ENCODE peak calls at places on chromosome 4, in five cellular contexts. E is DND-41; K is colonic mucosa; T is cardiac muscle cell; C is CD8-positive, alpha-beta memory T cell. M is an unnamed sample.

GRCh38 chr4:89306486-89307184 is 965 bp downstream of the GPRIN3 start:
- DNase-seq in E (no peak), K (peak; percentile 62), T (no peak), C (no peak), M (no peak)

GRCh38 chr4:78155616-78156105 is 98.5 kb downstream of the FRAS1 start:
- DNase-seq in E (no peak), K (no peak), T (peak; percentile 57), C (no peak), M (no peak)

GRCh38 chr4:143184503-143185252 is at the start of gene USP38:
- DNase-seq in E (peak; percentile 94), K (peak; percentile 95), T (peak; percentile 93), C (peak; percentile 84), M (peak; percentile 95)

GRCh38 chr4:26048962-26049361 is 134.9 kb downstream of the SMIM20 start:
- DNase-seq in E (no peak), K (no peak), T (peak; percentile 64), C (no peak), M (no peak)

GRCh38 chr4:156195914-156196313 is 242.2 kb upstream of the CTSO start:
- DNase-seq in E (no peak), K (no peak), T (no peak), C (no peak), M (no peak)

GRCh38 chr4:57037982-57038604 is 59.4 kb downstream of the POLR2B start:
- DNase-seq in E (peak; percentile 19), K (peak; percentile 69), T (peak; percentile 70), C (no peak), M (peak; percentile 75)

GRCh38 chr4:16034010-16034829 is 49.6 kb downstream of the PROM1 start:
- DNase-seq in E (no peak), K (no peak), T (peak; percentile 14), C (no peak), M (no peak)

GRCh38 chr4:56465599-56466295 is 1.7 kb upstream of the SRP72 start:
- DNase-seq in E (no peak), K (no peak), T (peak; percentile 39), C (no peak), M (peak; percentile 51)

GRCh38 chr4:47852121-47852520 is 14.3 kb upstream of the CORIN start:
- DNase-seq in E (no peak), K (no peak), T (peak; percentile 85), C (no peak), M (peak; percentile 46)

GRCh38 chr4:110624904-110625494 is 2.1 kb upstream of the PITX2 start:
- DNase-seq in E (no peak), K (no peak), T (no peak), C (no peak), M (no peak)

GRCh38 chr4:110165382-110166285 is 32.8 kb downstream of the ELOVL6 start:
- DNase-seq in E (peak; percentile 85), K (peak; percentile 48), T (peak; percentile 42), C (peak; percentile 14), M (peak; percentile 43)

GRCh38 chr4:123876122-123876521 is 479.5 kb downstream of the SPRY1 start:
- DNase-seq in E (no peak), K (no peak), T (no peak), C (no peak), M (no peak)

GRCh38 chr4:2256781-2257191 is 5.1 kb downstream of the MXD4 start:
- DNase-seq in E (peak; percentile 3), K (peak; percentile 18), T (peak; percentile 40), C (peak; percentile 0), M (no peak)

GRCh38 chr4:150723727-150724411 is 141.9 kb downstream of the MAB21L2 start:
- DNase-seq in E (no peak), K (no peak), T (no peak), C (no peak), M (no peak)

GRCh38 chr4:130849985-130850632 is 1754.2 kb downstream of the C4orf33 start:
- DNase-seq in E (no peak), K (no peak), T (peak; percentile 30), C (no peak), M (no peak)

GRCh38 chr4:3765271-3766206 is 646 bp upstream of the ADRA2C start:
- DNase-seq in E (no peak), K (peak; percentile 26), T (peak; percentile 61), C (no peak), M (no peak)

GRCh38 chr4:108700358-108700757 is 50.0 kb downstream of the OSTC start:
- DNase-seq in E (no peak), K (no peak), T (peak; percentile 79), C (no peak), M (no peak)

GRCh38 chr4:86496094-86497060 is 97.7 kb upstream of the PTPN13 start:
- DNase-seq in E (peak; percentile 52), K (peak; percentile 32), T (peak; percentile 71), C (no peak), M (peak; percentile 79)

GRCh38 chr4:101367201-101367600 is 19.9 kb upstream of the PPP3CA start:
- DNase-seq in E (no peak), K (no peak), T (peak; percentile 89), C (no peak), M (no peak)
- H3K27ac ChIP-seq in E (no peak overlapping the region), K (no peak overlapping the region), T (no peak overlapping the region), C (no peak overlapping the region), M (no peak overlapping the region)

DNA sequence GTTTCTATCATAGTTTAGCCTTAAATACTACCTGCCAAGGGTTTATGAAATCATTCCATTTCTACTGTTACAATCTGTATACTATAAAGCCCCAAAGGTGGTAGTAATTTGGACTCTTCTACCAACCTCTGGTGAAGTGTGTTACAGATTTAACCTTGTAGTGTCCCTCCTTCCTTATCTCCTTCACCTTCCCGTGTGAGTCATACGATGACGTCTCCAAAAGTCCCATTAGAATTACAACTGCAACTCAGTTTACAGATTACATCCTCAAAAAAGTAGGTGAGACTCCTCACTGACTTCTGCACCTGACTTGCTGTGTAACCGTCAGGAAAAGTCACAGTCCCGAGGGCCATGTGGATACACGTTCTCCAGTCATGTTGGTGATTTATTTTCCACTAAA is 219.0 kb downstream of the DCTD start:
- DNase-seq in E (no peak), K (no peak), T (no peak), C (no peak), M (no peak)
- H3K27ac ChIP-seq in E (no peak overlapping the region), K (no peak overlapping the region), T (no peak overlapping the region), C (no peak overlapping the region), M (no peak overlapping the region)

GRCh38 chr4:84966382-84967291 is at the start of gene WDFY3:
- DNase-seq in E (no peak), K (peak; percentile 86), T (peak; percentile 95), C (no peak), M (no peak)
- H3K27ac ChIP-seq in E (no peak within 1 kb of the TSS), K (peak within 1 kb of the TSS; percentile 74), T (peak within 1 kb of the TSS; percentile 94), C (no peak within 1 kb of the TSS), M (no peak within 1 kb of the TSS)

GRCh38 chr4:139455187-139455586 is 1.3 kb downstream of the RAB33B start:
- DNase-seq in E (no peak), K (peak; percentile 33), T (no peak), C (no peak), M (peak; percentile 55)
- H3K27ac ChIP-seq in E (no peak overlapping the region), K (peak overlapping the region; percentile 99), T (no peak overlapping the region), C (no peak overlapping the region), M (peak overlapping the region; percentile 88)

DNA sequence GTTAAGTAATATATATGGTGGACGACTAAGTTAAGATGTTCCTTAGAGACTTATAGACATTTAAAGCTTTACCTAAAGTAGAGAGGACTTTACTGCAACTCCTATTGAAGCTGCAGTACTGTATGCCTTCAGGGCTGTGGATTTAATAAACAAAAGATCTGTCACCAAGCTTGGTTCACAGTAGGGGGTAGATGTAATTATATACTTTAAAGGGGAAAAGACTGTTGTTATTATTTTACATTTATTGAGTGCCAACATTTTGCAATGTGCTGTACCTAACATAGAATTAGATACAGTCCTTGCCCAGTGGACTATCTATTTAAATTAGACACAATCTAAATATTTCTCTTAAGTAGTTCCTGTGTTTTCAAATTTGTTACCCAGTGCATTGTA is 67.2 kb downstream of the SLIT2 start:
- DNase-seq in E (no peak), K (no peak), T (no peak), C (no peak), M (no peak)
- H3K27ac ChIP-seq in E (no peak overlapping the region), K (no peak overlapping the region), T (peak overlapping the region; percentile 93), C (no peak overlapping the region), M (no peak overlapping the region)

GRCh38 chr4:7309636-7310035 is 117.3 kb downstream of the SORCS2 start:
- DNase-seq in E (no peak), K (no peak), T (no peak), C (no peak), M (no peak)
- H3K27ac ChIP-seq in E (no peak overlapping the region), K (no peak overlapping the region), T (no peak overlapping the region), C (no peak overlapping the region), M (no peak overlapping the region)